ENCODE peak calls at places on chromosomes 11 and 22, in six cellular contexts. I is HCT116, T is A549, E is GM23338, V is GM12878, U is Panc1. H is an unnamed sample.

GRCh38 chr22:32880906-32881596 is 79.5 kb downstream of the TIMP3 start:
- DNase-seq in I (no peak), T (no peak), E (no peak), V (no peak), U (no peak), H (no peak)

GRCh38 chr11:134476435-134477021 is 64.5 kb upstream of the B3GAT1 start:
- DNase-seq in I (no peak), T (no peak), E (peak; percentile 88), V (no peak), U (no peak), H (no peak)

GRCh38 chr11:36431429-36432092 is 78.5 kb downstream of the TRAF6 start:
- DNase-seq in I (peak; percentile 84), T (peak; percentile 95), E (no peak), V (no peak), U (peak; percentile 64), H (no peak)

GRCh38 chr11:44138980-44139379 is 43.5 kb downstream of the EXT2 start:
- DNase-seq in I (no peak), T (no peak), E (no peak), V (no peak), U (no peak), H (no peak)

GRCh38 chr11:132911186-132911585 is 621.1 kb downstream of the OPCML start:
- DNase-seq in I (no peak), T (no peak), E (no peak), V (no peak), U (no peak), H (no peak)

GRCh38 chr22:49569286-49570031 is 258.2 kb downstream of the BRD1 start:
- DNase-seq in I (no peak), T (no peak), E (no peak), V (no peak), U (no peak), H (no peak)

GRCh38 chr11:129115652-129116585 is 76.2 kb downstream of the ARHGAP32 start:
- DNase-seq in I (peak; percentile 23), T (no peak), E (no peak), V (no peak), U (no peak), H (no peak)

GRCh38 chr11:107385361-107385982 is 72.2 kb downstream of the CWF19L2 start:
- DNase-seq in I (peak; percentile 29), T (no peak), E (no peak), V (no peak), U (no peak), H (no peak)

GRCh38 chr22:20531404-20532181 is 24.2 kb downstream of the MED15 start:
- DNase-seq in I (peak; percentile 79), T (peak; percentile 68), E (peak; percentile 68), V (no peak), U (no peak), H (no peak)

GRCh38 chr22:33018232-33018864 is 39.8 kb downstream of the SYN3 start:
- DNase-seq in I (peak; percentile 18), T (peak; percentile 22), E (peak; percentile 90), V (peak; percentile 8), U (peak; percentile 42), H (peak; percentile 43)

GRCh38 chr11:28899706-28900105 is 791.5 kb downstream of the METTL15 start:
- DNase-seq in I (no peak), T (no peak), E (no peak), V (no peak), U (no peak), H (no peak)

GRCh38 chr11:67640021-67640757 is 626 bp upstream of the TBX10 start:
- DNase-seq in I (peak; percentile 36), T (peak; percentile 77), E (peak; percentile 93), V (no peak), U (no peak), H (peak; percentile 73)

GRCh38 chr11:94302806-94303205 is 1.6 kb upstream of the IZUMO1R start:
- DNase-seq in I (no peak), T (no peak), E (peak; percentile 34), V (no peak), U (no peak), H (no peak)

GRCh38 chr11:95092549-95093324 is 3.1 kb downstream of the ENDOD1 start:
- DNase-seq in I (no peak), T (peak; percentile 41), E (peak; percentile 57), V (no peak), U (peak; percentile 61), H (no peak)

DNA sequence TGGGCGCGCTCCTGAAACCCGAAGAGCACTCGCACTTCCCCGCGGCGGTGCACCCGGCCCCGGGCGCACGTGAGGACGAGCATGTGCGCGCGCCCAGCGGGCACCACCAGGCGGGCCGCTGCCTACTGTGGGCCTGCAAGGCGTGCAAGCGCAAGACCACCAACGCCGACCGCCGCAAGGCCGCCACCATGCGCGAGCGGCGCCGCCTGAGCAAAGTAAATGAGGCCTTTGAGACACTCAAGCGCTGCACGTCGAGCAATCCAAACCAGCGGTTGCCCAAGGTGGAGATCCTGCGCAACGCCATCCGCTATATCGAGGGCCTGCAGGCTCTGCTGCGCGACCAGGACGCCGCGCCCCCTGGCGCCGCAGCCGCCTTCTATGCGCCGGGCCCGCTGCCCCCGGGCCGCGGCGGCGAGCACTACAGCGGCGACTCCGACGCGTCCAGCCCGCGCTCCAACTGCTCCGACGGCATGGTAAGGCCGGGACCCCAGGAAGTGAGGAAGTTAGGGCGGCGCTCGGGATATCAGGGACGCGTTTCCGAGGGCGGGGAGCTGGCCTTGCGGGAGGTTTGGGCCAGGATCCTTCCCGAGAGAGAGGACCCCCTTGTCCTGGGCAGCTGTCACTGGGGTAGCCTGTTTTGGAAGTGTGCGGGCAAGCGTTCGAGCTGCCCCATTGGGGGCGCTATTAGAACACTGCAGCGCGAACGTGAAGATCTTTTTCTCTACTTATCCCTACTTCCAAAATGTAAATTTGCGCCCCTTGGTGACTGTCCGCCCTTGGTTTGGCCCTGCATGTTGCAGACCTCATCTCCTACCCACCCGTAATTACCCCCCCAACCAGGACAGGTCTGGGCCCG is 797 bp downstream of the MYOD1 start:
- DNase-seq in I (no peak), T (no peak), E (peak; percentile 79), V (no peak), U (no peak), H (no peak)
- H3K4me3 ChIP-seq in I (no peak overlapping the region), T (peak overlapping the region; percentile 23), E (peak overlapping the region; percentile 70), V (no peak overlapping the region), U (no peak overlapping the region), H (no peak overlapping the region)

DNA sequence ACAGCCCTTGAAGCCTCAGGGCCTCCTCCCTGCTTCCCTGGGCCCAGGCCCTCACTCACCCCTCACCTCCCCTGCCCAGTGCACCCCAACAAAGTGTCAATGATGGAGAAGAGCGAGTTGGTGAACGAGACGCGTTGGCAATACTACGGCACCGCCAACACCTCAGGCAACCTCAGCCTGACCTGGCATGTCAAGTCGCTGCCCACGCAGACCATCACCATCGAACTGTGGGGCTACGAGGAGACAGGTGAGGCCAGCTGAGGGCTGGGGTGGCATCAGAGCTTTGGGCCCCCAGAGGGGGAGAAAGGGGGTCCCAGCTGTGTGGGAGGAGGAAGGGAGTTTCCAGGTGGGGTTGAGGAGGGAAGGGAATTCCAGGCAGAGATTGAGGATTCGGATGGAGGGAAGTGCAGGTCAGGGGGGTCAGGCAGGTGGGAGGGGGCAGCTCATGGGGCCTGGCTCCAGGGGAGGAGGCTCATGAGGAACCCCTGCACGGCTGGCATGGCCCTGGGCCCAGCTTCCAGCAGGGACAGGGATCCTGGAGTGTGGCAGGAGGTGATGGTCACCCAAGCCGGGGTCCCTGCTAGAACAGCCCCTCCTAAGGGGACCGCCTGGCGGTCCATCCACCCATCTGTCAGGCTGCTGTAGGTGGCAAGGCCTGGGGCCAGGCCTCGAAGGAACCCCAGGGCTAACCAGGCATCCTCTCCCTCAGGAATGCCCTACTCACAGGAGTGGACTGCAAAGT is 2.9 kb downstream of the SUSD2 start:
- DNase-seq in I (no peak), T (no peak), E (no peak), V (no peak), U (no peak), H (no peak)
- H3K27ac ChIP-seq in I (no peak overlapping the region), T (no peak overlapping the region), E (no peak overlapping the region), V (no peak overlapping the region), U (no peak overlapping the region), H (no peak overlapping the region)

DNA sequence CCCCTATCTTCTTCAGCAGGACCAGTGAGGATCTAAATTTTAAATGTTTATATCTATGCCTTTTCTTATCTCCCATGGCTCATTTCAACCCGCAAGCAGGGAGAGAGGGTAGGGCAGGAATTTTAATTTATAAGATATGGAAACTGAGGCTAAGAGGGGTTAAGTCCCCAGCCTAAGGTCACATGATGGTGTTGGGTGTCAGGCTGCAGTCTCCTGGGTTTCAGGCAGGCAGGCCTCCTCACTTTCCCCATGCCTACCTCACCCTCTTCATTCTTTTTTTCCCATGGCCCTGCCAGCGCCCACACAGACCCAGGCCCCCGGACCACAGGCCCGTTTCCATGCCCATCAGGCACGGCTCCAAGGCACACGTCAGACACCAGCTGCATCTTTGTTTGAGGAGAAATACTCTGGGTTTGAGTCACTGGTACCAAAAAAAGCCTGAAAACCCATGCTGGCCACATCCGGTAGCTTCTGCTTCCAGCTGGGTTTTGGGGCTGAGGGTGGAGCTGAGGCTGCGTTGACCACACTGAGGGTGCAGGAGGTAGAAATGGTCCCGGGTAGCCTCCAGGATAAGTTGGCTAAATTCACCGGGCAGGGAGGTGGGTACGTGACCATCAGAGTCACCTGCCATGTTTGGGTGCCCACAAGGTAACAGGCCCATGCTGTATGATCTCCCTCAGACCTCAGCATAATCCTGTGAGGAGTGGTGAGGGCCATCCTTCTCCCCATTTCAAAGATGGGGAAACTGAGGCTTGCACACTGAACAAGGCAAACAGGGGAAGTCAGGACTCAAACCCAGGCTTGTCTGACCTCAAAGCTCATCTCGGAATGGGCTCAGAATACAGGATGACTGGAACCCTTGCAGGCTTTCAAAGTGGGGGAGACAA is 7.5 kb downstream of the CRYBB1 start:
- DNase-seq in I (no peak), T (no peak), E (no peak), V (peak; percentile 93), U (no peak), H (no peak)
- TF ChIP-seq REST in I (no peak), T (no peak), E (no peak), V (no peak), U (no peak), H (no peak)

GRCh38 chr11:45343988-45344387 is 57.8 kb upstream of the SYT13 start:
- DNase-seq in I (no peak), T (no peak), E (no peak), V (no peak), U (no peak), H (no peak)

GRCh38 chr11:45336136-45336535 is 50.0 kb upstream of the SYT13 start:
- DNase-seq in I (no peak), T (no peak), E (no peak), V (no peak), U (no peak), H (no peak)

GRCh38 chr11:45337583-45338360 is 51.6 kb upstream of the SYT13 start:
- DNase-seq in I (no peak), T (no peak), E (no peak), V (no peak), U (no peak), H (no peak)

GRCh38 chr11:45341379-45341778 is 55.2 kb upstream of the SYT13 start:
- DNase-seq in I (no peak), T (no peak), E (peak; percentile 58), V (no peak), U (no peak), H (no peak)

DNA sequence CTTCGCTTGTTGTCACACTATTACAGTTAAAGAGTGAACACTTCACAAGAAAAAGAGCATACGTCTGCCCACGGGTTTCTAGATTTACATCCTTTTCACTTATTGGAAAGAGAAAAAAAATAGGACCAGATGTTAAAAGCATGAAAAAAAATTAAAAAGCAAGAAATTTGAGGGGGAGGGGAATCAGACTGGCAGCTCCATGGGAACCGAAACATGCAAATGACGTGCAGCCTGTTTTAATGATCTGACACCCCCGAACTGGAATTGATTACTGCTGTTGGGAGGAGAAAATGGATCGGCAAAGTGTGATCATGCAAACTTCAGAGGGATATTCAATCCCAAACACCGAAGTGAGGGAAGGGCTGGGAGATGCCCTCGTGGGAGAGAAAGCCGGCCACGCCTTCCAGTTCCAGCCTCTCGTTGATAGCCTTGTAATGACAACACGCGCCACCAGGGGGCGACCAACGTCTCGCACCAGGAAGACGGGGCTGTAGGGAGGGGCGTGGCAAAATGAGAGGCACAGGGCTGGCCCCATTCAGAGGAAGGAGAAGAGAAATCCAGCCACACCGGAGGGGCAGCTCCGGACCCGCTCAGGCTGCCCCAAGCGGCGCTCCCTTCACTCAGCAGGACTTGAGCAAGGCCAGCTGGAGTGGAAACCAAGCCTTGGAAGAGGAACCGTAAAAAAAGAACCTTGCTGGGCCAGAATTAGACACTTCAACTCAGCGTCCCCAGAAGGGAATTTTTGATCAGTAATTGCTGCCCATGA is 53.8 kb upstream of the SYT13 start:
- DNase-seq in I (peak; percentile 89), T (peak; percentile 95), E (peak; percentile 98), V (peak; percentile 58), U (peak; percentile 50), H (peak; percentile 94)
- H3K4me3 ChIP-seq in I (peak overlapping the region; percentile 44), T (peak overlapping the region; percentile 32), E (peak overlapping the region; percentile 46), V (peak overlapping the region; percentile 50), U (peak overlapping the region; percentile 4), H (no peak overlapping the region)